ENCODE peak calls at places on chromosomes 12 and 14, in five cellular contexts. M is uterus, Z is astrocyte of the cerebellum, P is A549, J is kidney epithelial cell. O is an unnamed sample.

GRCh38 chr12:131057722-131058515 is 104.2 kb downstream of the ADGRD1 start:
- DNase-seq in J (no peak), P (no peak), M (no peak), Z (no peak), O (no peak)

GRCh38 chr12:15209782-15210181 is 11.4 kb downstream of the RERG start:
- DNase-seq in M (no peak), J (no peak), Z (peak), P (peak), O (peak)

GRCh38 chr12:72432037-72432604 is 160.0 kb downstream of the TRHDE start:
- DNase-seq in Z (no peak), J (no peak), P (no peak), M (no peak), O (no peak)

GRCh38 chr12:106073179-106073578 is 65.6 kb downstream of the NUAK1 start:
- DNase-seq in J (no peak), Z (no peak), P (no peak), M (no peak), O (no peak)

GRCh38 chr14:69430306-69430939 is 31.9 kb downstream of the SLC39A9 start:
- DNase-seq in P (no peak), J (no peak), M (no peak), Z (no peak), O (no peak)

GRCh38 chr14:51609987-51610283 is 41.8 kb upstream of the FRMD6 start:
- DNase-seq in Z (no peak), M (no peak), P (peak), J (no peak), O (no peak)

GRCh38 chr12:91893476-91893875 is 252.2 kb downstream of the BTG1 start:
- DNase-seq in P (peak), J (no peak), M (no peak), Z (no peak), O (no peak)

GRCh38 chr12:66661357-66661756 is 17.5 kb downstream of the GRIP1 start:
- DNase-seq in P (no peak), J (no peak), M (no peak), Z (no peak), O (no peak)

GRCh38 chr14:34684578-34684977 is 29.8 kb downstream of the CFL2 start:
- DNase-seq in P (no peak), J (no peak), M (no peak), Z (no peak), O (no peak)

GRCh38 chr14:52694761-52695480 is 437 bp downstream of the ERO1A start:
- DNase-seq in J (peak), P (peak), M (no peak), Z (no peak), O (no peak)

GRCh38 chr14:31059152-31059924 is 33.2 kb upstream of the STRN3 start:
- DNase-seq in J (peak), P (peak), Z (peak), M (peak), O (peak)

GRCh38 chr14:21041676-21042433 is at the start of gene RNASE7:
- DNase-seq in M (no peak), J (no peak), P (no peak), Z (no peak), O (no peak)

GRCh38 chr12:53344824-53345485 is 8.8 kb upstream of the SP7 start:
- DNase-seq in P (peak), M (peak), J (no peak), Z (peak), O (no peak)

GRCh38 chr12:5977556-5977955 is 32.5 kb upstream of the ANO2 start:
- DNase-seq in M (no peak), Z (no peak), P (no peak), J (no peak), O (no peak)

GRCh38 chr14:101025131-101025530 is 121.6 kb upstream of the RTL1 start:
- DNase-seq in M (peak), Z (no peak), J (no peak), P (no peak), O (no peak)

GRCh38 chr12:118290130-118290529 is 82.6 kb downstream of the TAOK3 start:
- DNase-seq in M (no peak), J (no peak), P (no peak), Z (no peak), O (no peak)

GRCh38 chr14:59354666-59355065 is 110.5 kb downstream of the GPR135 start:
- DNase-seq in P (no peak), M (no peak), Z (no peak), J (no peak), O (no peak)

GRCh38 chr14:68140111-68140741 is 320.6 kb downstream of the RAD51B start:
- DNase-seq in M (peak), Z (peak), J (peak), P (peak), O (peak)
- H3K4me3 ChIP-seq in M (no peak), Z (no peak), J (no peak), P (no peak), O (no peak)

GRCh38 chr12:12017798-12018197 is 52.9 kb upstream of the BCL2L14 start:
- DNase-seq in P (no peak), M (no peak), J (no peak), Z (no peak), O (no peak)
- TF ChIP-seq CTCF in P (peak), M (no peak), J (peak), Z (peak), O (peak)

GRCh38 chr14:93110856-93111419 is 4.8 kb downstream of the ITPK1 start:
- DNase-seq in J (no peak), P (no peak), M (no peak), Z (no peak), O (no peak)

GRCh38 chr14:93106541-93107156 is 9.1 kb downstream of the ITPK1 start:
- DNase-seq in M (no peak), J (no peak), P (no peak), Z (no peak), O (no peak)

GRCh38 chr14:93107383-93107782 is 8.3 kb downstream of the ITPK1 start:
- DNase-seq in P (no peak), M (no peak), J (no peak), Z (no peak), O (no peak)

GRCh38 chr14:93108105-93108504 is 7.6 kb downstream of the ITPK1 start:
- DNase-seq in J (no peak), M (no peak), P (no peak), Z (no peak), O (no peak)

GRCh38 chr14:93109572-93110481 is 5.9 kb downstream of the ITPK1 start:
- DNase-seq in M (no peak), Z (no peak), J (no peak), P (no peak), O (no peak)
- H3K4me3 ChIP-seq in M (no peak), Z (no peak), J (no peak), P (no peak), O (no peak)

DNA sequence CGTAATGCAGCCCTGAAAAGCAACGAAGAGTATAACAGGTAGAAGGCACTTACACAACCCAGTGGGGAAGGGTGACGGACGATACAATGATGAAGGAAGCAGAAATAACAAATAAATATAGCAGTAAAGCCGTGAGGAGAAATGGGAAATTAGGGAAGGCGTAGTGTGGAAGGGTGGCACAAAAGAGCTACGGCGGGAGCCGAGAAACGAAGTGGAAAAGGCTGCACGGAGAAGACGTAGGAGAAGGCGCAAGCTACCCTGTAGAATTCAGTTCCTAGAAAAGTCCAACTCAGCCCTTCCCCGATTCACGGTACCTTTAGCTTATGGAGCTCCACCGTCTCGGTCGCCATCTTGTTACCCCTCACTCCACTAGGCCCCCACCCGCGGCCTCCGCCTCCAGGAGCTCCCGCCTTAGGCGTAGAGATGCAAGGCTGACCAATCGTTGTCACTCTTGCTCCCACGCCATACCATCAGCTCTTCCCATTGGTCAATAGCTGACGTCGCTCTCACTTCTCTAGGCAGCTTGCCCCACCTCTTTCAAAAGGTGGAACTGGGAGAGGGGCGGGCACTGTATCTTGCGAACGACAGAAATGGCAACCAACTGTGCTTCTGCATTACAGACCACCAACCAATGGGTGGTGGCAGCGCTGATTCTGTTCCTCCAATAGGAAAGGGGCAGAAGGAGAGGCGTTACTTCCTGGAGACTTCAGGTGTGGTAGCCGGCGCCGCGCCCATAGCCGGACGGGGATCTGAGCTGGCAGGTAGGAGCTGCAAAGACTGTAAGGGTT is at the start of the genes ORMDL2 and SARNP:
- DNase-seq in Z (peak), J (peak), P (peak), M (peak), O (peak)
- TF ChIP-seq CTCF in Z (no peak), J (no peak), P (no peak), M (no peak), O (no peak)

GRCh38 chr14:88552859-88553258 is 1.9 kb downstream of the PTPN21 start:
- DNase-seq in J (no peak), M (no peak), P (no peak), Z (no peak), O (no peak)

GRCh38 chr14:88556581-88556980 is 1.8 kb upstream of the PTPN21 start:
- DNase-seq in Z (no peak), P (no peak), M (no peak), J (no peak), O (no peak)

GRCh38 chr14:88551936-88552565 is 2.8 kb downstream of the PTPN21 start:
- DNase-seq in M (peak), P (no peak), Z (no peak), J (no peak), O (no peak)

GRCh38 chr14:88553886-88554457 is 835 bp downstream of the PTPN21 start:
- DNase-seq in Z (no peak), P (no peak), M (no peak), J (no peak), O (no peak)

DNA sequence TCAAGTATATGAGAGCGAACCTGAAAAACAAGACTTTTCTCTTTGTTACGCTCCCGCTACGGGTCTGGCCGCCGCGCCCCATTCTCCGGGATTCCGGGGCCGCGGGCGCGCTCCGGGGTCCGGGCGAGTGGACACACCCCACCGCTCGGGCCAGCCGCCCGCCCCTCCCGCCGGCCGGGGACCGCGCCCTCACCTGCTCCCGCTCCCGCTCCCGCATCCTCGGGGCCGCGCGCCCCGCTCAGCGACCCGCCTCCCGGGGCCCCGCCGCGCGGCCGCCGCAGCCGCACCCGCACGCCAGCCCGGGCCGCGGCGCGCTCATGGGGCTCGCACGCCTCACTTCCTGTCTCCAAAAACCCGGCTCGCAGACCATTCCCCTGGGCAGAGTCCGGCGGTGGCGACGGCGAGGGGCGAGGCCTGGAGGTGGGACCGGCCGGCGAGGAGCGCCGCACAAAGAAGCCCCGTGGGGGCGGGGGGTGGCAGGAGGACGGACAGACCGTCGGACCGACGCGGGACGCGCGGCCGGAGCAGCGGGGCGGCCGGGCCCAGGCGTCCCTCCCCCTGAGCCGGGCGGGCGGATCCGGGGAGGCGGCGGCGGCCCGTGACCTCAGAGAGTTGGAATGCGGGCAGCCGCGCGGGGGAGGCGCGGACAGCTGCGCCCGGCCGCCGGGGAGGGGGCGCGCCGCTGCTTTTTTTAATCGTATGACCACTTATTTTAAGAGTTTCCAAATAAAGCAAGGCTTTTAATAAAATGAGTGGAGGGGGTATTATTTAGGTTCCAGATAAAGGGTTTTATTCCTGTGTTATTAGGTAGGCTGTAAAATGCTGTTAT is at the start of gene PTPN21:
- DNase-seq in M (peak), J (no peak), Z (no peak), P (peak), O (no peak)
- H3K4me3 ChIP-seq in M (peak), J (peak), Z (peak), P (peak), O (peak)

DNA sequence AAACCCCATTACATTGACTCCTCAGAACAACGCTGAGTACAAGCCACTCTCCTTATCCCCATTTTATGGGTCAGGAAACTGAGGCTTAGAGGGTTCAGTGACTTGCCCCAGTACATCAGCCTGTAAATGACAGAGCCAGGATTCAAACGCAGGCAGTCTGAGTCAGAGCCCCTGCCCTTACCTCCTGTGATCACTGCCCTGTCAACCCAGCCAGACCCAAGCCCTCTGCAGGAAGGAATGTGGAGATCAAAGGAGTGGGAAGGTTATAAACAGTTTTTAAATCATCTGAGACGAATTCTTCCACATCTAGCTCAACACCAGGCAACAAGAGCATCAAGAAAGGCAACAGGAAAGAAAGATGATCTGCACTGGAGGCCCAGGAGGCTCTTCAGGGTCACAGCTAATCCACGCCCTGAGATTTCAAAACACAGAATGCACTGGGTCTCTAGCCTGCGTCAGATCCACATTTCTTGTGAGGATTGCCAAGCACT is 38.5 kb downstream of the SPTB start:
- DNase-seq in Z (peak), M (no peak), J (peak), P (peak), O (peak)
- TF ChIP-seq CTCF in Z (peak), M (peak), J (peak), P (peak), O (peak)